ENCODE peak calls at places on chromosomes 5 and 9, in four cellular contexts. N, L, A and S are unnamed samples.
A peak's percentile ranks its signal among the peaks of the same experiment; 100 is the strongest.

GRCh38 chr5:142184939-142185526 is 76.5 kb downstream of the NDFIP1 start:
- DNase-seq in A (no peak), N (no peak), L (no peak), S (no peak)

GRCh38 chr5:167720676-167721260 is 570.7 kb upstream of the WWC1 start:
- DNase-seq in N (no peak), A (no peak), L (no peak), S (no peak)

GRCh38 chr9:112884086-112884485 is 6.6 kb downstream of the SLC46A2 start:
- DNase-seq in N (no peak), A (no peak), L (no peak), S (no peak)

GRCh38 chr9:125436613-125437443 is 175.2 kb downstream of the GAPVD1 start:
- DNase-seq in A (no peak), L (peak; percentile 55), N (no peak), S (no peak)

GRCh38 chr9:114083693-114084092 is 5.6 kb upstream of the AMBP start:
- DNase-seq in A (peak; percentile 25), N (no peak), L (no peak), S (no peak)

GRCh38 chr9:13899924-13900323 is 414.0 kb downstream of the NFIB start:
- DNase-seq in N (no peak), L (no peak), A (no peak), S (no peak)

GRCh38 chr5:139494256-139494655 is 11.7 kb upstream of the STING1 start:
- DNase-seq in N (no peak), A (no peak), L (no peak), S (no peak)

GRCh38 chr5:28374492-28374934 is 1336.1 kb upstream of the CDH9 start:
- DNase-seq in A (no peak), N (no peak), L (peak; percentile 80), S (no peak)

DNA sequence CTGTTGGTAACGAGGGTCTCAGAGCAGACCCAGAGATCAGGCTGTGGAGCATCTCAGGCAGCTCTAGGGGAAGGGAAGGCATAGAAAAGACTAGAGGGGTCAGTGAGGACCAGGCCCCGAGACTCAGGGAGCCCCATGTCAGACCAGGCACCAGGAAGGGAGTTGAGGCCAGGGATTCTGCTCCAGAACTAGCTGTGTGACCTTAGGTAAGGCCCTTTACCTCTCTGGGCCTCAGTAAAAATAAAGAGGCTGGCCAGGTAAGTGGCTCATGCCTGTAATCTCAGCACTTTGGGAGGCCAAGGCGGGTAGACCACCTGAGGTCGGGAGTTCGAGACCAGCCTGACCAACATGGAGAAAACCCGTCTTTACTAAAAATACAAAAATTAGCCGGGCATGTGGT is 176.4 kb upstream of the IER5L start:
- DNase-seq in A (no peak), N (no peak), L (no peak), S (no peak)
- H3K27ac ChIP-seq in A (no peak overlapping the region), N (no peak overlapping the region), L (no peak overlapping the region), S (no peak overlapping the region)

DNA sequence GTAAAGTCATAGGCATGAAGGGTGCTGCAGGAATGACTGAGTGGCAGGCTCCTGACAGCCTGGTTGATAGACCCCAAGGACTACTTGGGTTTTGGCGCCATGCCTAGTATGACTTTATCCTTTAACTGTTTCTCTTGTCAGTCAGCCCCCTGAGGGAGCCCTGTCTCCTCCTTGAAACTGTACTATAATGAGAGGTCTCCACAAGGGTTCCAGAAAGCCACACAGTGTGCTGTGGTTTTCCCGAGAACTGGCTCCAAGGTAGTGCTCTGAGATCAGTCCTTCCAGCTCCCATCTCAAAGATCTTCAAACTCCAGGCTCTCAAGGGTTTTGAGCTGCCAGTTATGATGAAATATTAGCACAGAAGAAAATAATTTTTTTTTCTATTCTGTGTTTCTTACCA is 26.7 kb upstream of the TNC start:
- DNase-seq in L (no peak), N (no peak), A (no peak), S (no peak)
- H3K27ac ChIP-seq in L (no peak overlapping the region), N (no peak overlapping the region), A (no peak overlapping the region), S (no peak overlapping the region)

GRCh38 chr9:38416461-38416860 is 7.8 kb downstream of the IGFBPL1 start:
- DNase-seq in A (no peak), L (no peak), N (no peak), S (no peak)
- H3K27ac ChIP-seq in A (no peak overlapping the region), L (no peak overlapping the region), N (no peak overlapping the region), S (no peak overlapping the region)

DNA sequence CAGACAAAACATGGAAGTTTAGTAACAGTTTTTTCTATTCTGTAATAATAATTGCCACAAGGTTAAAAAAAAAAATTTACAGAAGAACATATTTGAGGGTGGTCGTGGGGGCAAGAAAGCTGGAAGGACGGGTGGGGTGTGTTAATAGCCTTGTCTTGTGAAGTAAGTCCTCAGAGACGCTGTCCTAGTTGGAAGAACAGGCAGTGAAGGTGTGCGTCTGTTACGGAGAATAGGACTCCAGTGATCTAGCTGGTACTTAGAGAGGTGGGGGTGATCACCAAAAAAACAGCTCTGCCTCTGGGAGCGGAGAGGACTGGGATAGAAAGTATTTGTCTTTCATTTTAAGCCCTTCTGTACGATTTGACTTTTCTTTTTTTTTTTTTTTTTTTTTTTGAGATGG is 17.7 kb downstream of the ABL1 start:
- DNase-seq in N (no peak), L (no peak), A (no peak), S (no peak)
- H3K27ac ChIP-seq in N (peak overlapping the region; percentile 56), L (no peak overlapping the region), A (no peak overlapping the region), S (no peak overlapping the region)

GRCh38 chr5:143554194-143554717 is 150.8 kb upstream of the NR3C1 start:
- DNase-seq in N (no peak), L (no peak), A (no peak), S (no peak)

GRCh38 chr5:143551765-143552164 is 148.3 kb upstream of the NR3C1 start:
- DNase-seq in N (no peak), A (no peak), L (no peak), S (no peak)

GRCh38 chr5:143547342-143547741 is 143.9 kb upstream of the NR3C1 start:
- DNase-seq in L (no peak), N (no peak), A (no peak), S (no peak)

GRCh38 chr5:143552680-143553079 is 149.2 kb upstream of the NR3C1 start:
- DNase-seq in L (no peak), N (no peak), A (no peak), S (no peak)

DNA sequence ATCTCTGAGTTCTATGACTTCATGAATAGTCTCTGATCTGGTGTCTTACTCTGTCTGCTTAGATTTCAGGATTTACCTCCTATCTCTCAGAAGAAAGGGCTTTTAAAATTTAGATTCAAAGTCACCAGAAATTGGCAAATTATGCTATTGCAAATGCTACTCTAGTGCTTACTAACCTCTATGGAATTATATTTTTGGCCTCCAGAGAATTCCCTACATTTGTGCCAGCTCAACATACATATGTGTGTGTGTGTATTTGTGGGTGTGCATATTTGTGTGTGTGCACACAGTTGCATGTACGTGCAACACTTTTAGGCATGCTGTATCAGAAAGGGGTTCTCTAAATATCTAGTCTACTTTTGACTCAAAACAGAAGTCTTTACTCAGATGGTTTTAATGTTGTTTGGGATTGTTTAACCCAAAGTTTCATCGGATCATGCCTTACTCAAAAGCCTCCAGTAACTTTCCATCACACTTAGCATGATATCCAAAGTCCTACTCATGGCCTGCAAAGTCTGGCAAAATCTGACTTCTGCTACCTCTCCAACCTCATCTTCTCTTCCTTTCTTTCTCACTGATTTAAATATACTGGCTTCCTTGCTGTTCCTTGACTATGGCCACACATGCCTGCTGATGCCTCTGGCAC is 147.6 kb upstream of the NR3C1 start:
- DNase-seq in L (no peak), N (no peak), A (no peak), S (no peak)
- H3K27ac ChIP-seq in L (no peak overlapping the region), N (no peak overlapping the region), A (no peak overlapping the region), S (no peak overlapping the region)

GRCh38 chr5:78271766-78272165 is 22.7 kb downstream of the AP3B1 start:
- DNase-seq in N (no peak), L (no peak), A (no peak), S (no peak)

GRCh38 chr5:78265163-78265562 is 29.3 kb downstream of the AP3B1 start:
- DNase-seq in L (no peak), N (no peak), A (no peak), S (no peak)

GRCh38 chr5:78273436-78273835 is 21.1 kb downstream of the AP3B1 start:
- DNase-seq in L (no peak), A (no peak), N (no peak), S (no peak)

GRCh38 chr5:78268361-78268760 is 26.1 kb downstream of the AP3B1 start:
- DNase-seq in A (no peak), N (no peak), L (no peak), S (no peak)

DNA sequence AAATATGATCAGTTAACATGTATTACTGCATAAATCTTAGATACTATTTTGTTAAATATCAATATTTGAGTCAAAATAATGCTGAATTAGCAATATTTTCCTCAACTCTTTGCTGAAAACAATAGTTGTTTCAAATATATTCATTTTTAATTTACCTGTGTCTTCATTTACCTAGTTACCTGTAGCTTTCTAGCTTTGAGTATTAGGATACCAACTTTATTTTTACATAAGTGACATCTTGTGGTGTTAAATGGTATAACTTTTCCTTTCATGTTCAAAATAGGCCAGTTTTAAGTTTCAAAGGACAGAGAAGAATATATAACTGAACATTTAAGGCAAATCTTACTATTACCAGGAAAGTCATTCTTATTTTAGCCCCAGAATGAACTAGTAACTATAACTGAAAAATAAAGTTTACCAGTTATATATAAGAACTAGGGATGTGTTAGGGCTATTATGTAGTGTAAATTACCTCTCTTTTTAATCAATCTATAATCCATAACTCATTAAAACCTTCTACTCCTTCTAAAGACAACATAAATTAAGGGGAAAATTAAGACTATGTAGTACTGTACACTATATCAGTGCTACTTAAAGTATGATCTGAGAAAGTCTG is 25.3 kb downstream of the AP3B1 start:
- DNase-seq in A (no peak), N (no peak), L (no peak), S (no peak)
- H3K27ac ChIP-seq in A (no peak overlapping the region), N (no peak overlapping the region), L (no peak overlapping the region), S (no peak overlapping the region)

DNA sequence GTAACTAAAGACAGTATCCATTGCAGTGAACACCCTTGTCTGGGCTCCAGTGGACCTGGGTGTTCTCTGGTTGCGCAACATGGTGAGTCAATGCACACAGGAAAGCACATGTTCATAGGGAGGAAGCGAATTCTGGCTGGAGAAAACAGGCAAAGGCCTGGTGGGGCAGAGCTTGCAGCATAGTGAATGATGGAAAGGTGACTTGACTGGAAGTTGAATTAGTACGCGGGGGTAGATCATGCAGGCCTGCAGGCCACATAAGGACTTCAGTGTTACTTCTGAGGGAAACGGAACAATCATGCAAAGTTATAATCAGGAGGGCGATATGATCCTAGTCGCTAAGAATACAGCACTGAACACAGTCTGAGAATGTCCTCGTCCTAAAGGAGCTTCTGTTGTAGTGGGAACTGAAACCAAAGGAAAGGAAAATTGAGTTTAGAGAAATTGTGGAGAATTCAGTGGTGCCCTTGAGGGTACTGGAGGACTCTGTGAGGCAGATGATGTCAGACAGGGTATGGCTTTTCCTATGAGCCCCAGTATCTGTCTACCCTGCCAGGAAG is 71.9 kb upstream of the RANBP3L start:
- DNase-seq in A (no peak), N (peak; percentile 89), L (peak; percentile 66), S (peak; percentile 4)
- H3K27ac ChIP-seq in A (no peak overlapping the region), N (peak overlapping the region; percentile 60), L (peak overlapping the region; percentile 63), S (no peak overlapping the region)

GRCh38 chr9:127867356-127868277 is 9.9 kb downstream of the AK1 start:
- DNase-seq in N (no peak), L (peak; percentile 71), A (peak; percentile 26), S (no peak)
- H3K27ac ChIP-seq in N (peak overlapping the region; percentile 50), L (peak overlapping the region; percentile 42), A (no peak overlapping the region), S (no peak overlapping the region)